ENCODE peak calls at places on chromosomes 4 and X, in five cellular contexts. Q, X, K, F and E are unnamed samples.

GRCh38 chr4:89196745-89197144 is 85.4 kb downstream of the TIGD2 start:
- DNase-seq in Q (no peak), X (no peak), K (no peak), F (no peak), E (no peak)

GRCh38 chrX:44742480-44743155 is 101.2 kb upstream of the DUSP21 start:
- DNase-seq in Q (no peak), X (no peak), K (no peak), F (no peak), E (no peak)

GRCh38 chr4:148030486-148030885 is 298.6 kb downstream of the ARHGAP10 start:
- DNase-seq in Q (peak), X (peak), K (no peak), F (no peak), E (no peak)

GRCh38 chr4:158513246-158513645 is 8.4 kb upstream of the RXFP1 start:
- DNase-seq in Q (no peak), X (no peak), K (no peak), F (no peak), E (no peak)

GRCh38 chr4:55386073-55386472 is 9.7 kb upstream of the TMEM165 start:
- DNase-seq in Q (peak), X (peak), K (no peak), F (peak), E (no peak)

GRCh38 chr4:404006-404405 is 66.4 kb downstream of the ZNF141 start:
- DNase-seq in Q (no peak), X (no peak), K (no peak), F (no peak), E (no peak)

GRCh38 chr4:152956650-152957436 is 20.7 kb downstream of the FHDC1 start:
- DNase-seq in Q (peak), X (peak), K (no peak), F (no peak), E (no peak)

GRCh38 chrX:46204721-46205422 is 340.3 kb downstream of the ZNF674 start:
- DNase-seq in Q (no peak), X (no peak), K (no peak), F (no peak), E (no peak)

GRCh38 chr4:145388043-145388442 is 93.6 kb upstream of the SMAD1 start:
- DNase-seq in Q (no peak), X (no peak), K (no peak), F (no peak), E (no peak)

GRCh38 chr4:116180056-116180690 is 905.2 kb downstream of the TRAM1L1 start:
- DNase-seq in Q (peak), X (no peak), K (no peak), F (no peak), E (peak)

GRCh38 chrX:119008122-119008744 is 33.8 kb downstream of the LONRF3 start:
- DNase-seq in Q (peak), X (peak), K (peak), F (no peak), E (peak)

GRCh38 chr4:142265536-142265935 is 580.6 kb downstream of the INPP4B start:
- DNase-seq in Q (peak), X (peak), K (no peak), F (no peak), E (no peak)

GRCh38 chr4:124060261-124060918 is 652.1 kb downstream of the ANKRD50 start:
- DNase-seq in Q (peak), X (peak), K (no peak), F (no peak), E (no peak)

GRCh38 chrX:50579955-50580354 is 109.3 kb upstream of the DGKK start:
- DNase-seq in Q (peak), X (peak), K (no peak), F (peak), E (peak)

GRCh38 chr4:173522874-173523395 is 7.1 kb downstream of the HAND2 start:
- DNase-seq in Q (peak), X (no peak), K (no peak), F (no peak), E (no peak)

DNA sequence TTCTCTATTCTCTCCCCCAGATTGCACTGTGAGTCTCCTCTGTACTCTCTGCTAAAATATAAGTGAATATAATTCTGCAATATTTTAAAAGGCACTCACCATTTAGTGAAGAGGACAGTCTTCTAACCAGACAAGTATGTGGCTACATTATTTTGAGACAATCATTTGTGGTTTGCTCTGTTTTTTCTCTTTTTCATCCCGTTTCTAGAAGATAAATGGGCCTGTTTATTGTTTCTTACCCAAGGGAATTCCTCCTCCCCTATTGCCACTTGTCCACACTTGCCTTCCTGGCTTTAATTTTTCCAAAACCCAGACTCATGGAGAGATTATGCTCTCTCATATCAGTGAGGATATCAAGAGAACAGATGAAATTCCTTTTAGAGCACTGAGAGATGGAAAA is 18.6 kb upstream of the IL13RA2 start:
- DNase-seq in Q (no peak), X (no peak), K (no peak), F (no peak), E (no peak)
- H3K23ac ChIP-seq in Q (no peak), X (no peak), K (no peak), F (no peak), E (no peak)

GRCh38 chrX:4675686-4676300 is 962.3 kb upstream of the PRKX start:
- DNase-seq in Q (no peak), X (no peak), K (no peak), F (no peak), E (no peak)

GRCh38 chrX:4670606-4671005 is 957.2 kb upstream of the PRKX start:
- DNase-seq in Q (no peak), X (no peak), K (no peak), F (no peak), E (no peak)

GRCh38 chrX:4674028-4674782 is 960.8 kb upstream of the PRKX start:
- DNase-seq in Q (no peak), X (no peak), K (no peak), F (no peak), E (no peak)

GRCh38 chrX:4668802-4669536 is 955.5 kb upstream of the PRKX start:
- DNase-seq in Q (no peak), X (no peak), K (no peak), F (no peak), E (no peak)

GRCh38 chrX:4671344-4671743 is 957.9 kb upstream of the PRKX start:
- DNase-seq in Q (no peak), X (no peak), K (no peak), F (no peak), E (no peak)
- H4K91ac ChIP-seq in Q (no peak), X (no peak), K (no peak), F (no peak), E (no peak)

GRCh38 chr4:2862528-2862927 is 18.9 kb downstream of the ADD1 start:
- DNase-seq in Q (peak), X (peak), K (peak), F (peak), E (no peak)

GRCh38 chr4:2859514-2859913 is 15.9 kb downstream of the ADD1 start:
- DNase-seq in Q (no peak), X (no peak), K (no peak), F (no peak), E (no peak)

GRCh38 chr4:2858451-2859217 is 15.0 kb downstream of the ADD1 start:
- DNase-seq in Q (peak), X (peak), K (no peak), F (no peak), E (no peak)

GRCh38 chr4:2861631-2862436 is 18.2 kb downstream of the ADD1 start:
- DNase-seq in Q (peak), X (no peak), K (peak), F (no peak), E (no peak)

DNA sequence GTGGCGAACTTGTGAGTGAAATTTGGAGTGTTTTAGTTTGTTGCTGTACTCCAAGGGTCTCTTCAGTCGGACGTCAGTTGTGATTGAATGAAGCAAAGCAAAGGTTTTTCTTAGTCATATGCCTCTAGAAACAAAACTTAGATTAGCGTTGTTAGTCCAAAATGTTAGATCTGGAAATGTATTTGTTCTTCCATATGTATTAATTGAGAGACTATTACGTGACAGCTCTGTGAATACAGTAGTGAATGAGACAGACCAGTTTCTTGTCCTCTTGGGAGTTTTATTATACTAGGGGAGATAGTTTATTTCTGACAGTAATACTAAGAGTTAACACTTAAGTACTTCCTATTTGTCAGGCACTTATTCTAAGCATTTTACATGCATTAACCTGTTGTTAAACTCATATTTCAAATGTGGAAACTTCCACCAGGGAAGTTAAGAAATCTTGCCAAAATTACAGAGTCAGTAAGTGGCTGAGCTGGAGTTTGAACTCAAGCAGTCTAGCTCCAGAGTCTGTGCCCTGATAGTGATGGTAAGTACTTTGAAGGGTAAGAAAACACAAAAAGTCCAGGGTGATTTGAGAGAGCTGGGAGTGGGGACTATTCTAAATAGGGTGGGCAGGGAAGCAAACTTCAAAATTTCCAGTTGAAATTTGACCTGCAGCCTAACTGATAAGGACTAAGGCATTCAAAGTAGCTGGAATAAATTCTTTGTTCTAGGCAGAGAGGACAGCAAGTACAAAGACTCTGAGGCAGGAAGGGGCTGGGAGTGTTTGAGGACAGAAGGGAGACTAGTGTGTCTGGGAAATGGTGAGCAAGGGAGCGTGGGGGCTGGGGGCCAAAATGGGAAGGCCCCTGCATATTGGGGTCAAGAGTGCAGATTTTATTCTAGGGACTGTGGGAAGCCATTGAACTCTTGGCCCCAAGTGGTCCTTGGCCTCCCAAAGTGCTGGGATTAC is 17.0 kb downstream of the ADD1 start:
- DNase-seq in Q (peak), X (peak), K (peak), F (peak), E (no peak)
- H2BK15ac ChIP-seq in Q (no peak), X (peak), K (no peak), F (no peak), E (no peak)

GRCh38 chr4:84497220-84497834 is 1.8 kb downstream of the NKX6-1 start:
- DNase-seq in Q (peak), X (peak), K (peak), F (peak), E (no peak)
- H3K23ac ChIP-seq in Q (no peak), X (no peak), K (no peak), F (no peak), E (peak)

DNA sequence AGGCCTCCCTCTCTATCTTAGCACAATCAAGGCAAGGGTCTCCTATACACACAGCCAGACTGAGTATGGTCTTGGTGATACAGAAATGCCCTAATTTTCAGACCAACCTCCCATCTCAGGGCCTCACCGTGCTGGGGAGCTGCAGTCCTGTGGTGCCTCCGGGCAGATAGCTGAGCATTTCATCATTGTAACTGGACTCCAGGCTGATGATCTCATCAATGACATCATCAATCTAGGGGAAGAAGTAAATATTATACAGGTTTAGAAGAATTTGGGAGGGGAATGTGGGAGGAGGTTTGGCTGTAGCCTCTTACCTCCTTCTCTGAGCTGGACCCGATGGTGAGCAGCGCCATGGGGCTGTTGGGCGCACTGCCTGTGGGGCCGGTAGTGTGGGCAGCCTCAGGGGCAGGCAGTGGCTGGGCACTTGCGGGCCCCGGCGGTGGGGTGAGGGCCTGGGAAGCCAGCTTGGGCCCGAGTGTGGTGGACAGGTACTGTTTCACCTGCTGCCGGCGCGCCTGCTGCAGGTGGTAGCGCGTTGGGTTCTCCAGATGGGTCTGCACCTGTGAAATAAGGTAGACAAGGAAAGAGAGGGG is 5.2 kb downstream of the TFE3 start:
- DNase-seq in Q (peak), X (peak), K (no peak), F (no peak), E (no peak)
- H4K91ac ChIP-seq in Q (no peak), X (no peak), K (no peak), F (no peak), E (no peak)

DNA sequence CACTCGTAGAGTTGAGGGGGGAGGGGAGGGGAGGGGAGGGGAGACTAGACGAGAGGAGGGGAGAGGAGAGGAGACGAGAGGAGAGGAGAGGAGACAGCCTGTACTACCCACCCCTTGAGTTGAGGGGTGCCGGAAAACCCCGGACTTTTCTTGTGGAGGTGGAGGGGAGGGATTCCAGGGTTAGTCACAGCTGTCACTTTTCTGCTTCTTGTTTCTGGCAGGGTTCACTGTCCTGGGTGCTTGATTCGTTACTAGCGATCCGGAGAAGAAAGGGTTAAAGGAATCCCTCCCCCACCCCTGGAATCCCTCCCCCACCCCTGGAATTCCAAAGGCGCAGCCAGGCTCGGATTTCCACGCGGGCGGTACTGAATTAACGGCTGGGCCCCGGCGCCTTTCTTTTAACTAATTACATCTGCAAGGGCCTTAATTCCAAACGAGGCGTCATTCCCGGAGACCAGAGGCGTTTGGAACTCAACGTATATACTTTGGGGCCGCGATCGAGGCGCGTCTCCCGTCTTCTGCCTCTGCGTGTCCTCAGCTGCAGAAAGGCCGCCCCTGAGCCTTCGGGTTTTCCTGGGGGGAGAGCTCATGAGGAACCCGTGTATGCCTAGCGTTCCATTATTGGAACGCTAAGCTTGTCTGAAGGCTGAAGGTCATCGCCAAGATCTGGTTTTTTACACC is 20.1 kb upstream of the CSF2RA start:
- DNase-seq in Q (peak), X (no peak), K (peak), F (peak), E (peak)
- H2BK15ac ChIP-seq in Q (peak), X (no peak), K (no peak), F (no peak), E (peak)